ENCODE peak calls at places on chromosomes 2 and 18, in nine cellular contexts. R, U, A, O, I, J, L, H and K are unnamed samples.
A peak's percentile ranks its signal among the peaks of the same experiment; 100 is the strongest.

GRCh38 chr2:129923265-129924141 is 56.0 kb upstream of the RAB6C start:
- DNase-seq in R (peak; percentile 46), U (peak; percentile 27), A (no peak), O (peak; percentile 72), I (no peak), J (no peak), L (peak; percentile 54), H (peak; percentile 23), K (no peak)

GRCh38 chr2:46534589-46534988 is 55.2 kb downstream of the TMEM247 start:
- DNase-seq in R (no peak), U (no peak), A (no peak), O (no peak), I (no peak), J (no peak), L (no peak), H (no peak), K (no peak)

GRCh38 chr2:38191516-38191915 is 115.6 kb upstream of the CYP1B1 start:
- DNase-seq in R (peak; percentile 55), U (no peak), A (no peak), O (no peak), I (no peak), J (no peak), L (no peak), H (peak; percentile 40), K (no peak)

GRCh38 chr2:158967114-158967730 is 1.2 kb upstream of the TANC1 start:
- DNase-seq in R (no peak), U (peak; percentile 24), A (no peak), O (peak; percentile 49), I (no peak), J (no peak), L (no peak), H (no peak), K (no peak)

GRCh38 chr2:139217641-139218040 is 437.5 kb upstream of the NXPH2 start:
- DNase-seq in R (peak; percentile 21), U (no peak), A (no peak), O (no peak), I (no peak), J (no peak), L (no peak), H (no peak), K (no peak)

GRCh38 chr2:9984217-9984739 is 32.8 kb downstream of the GRHL1 start:
- DNase-seq in R (peak; percentile 42), U (no peak), A (no peak), O (no peak), I (no peak), J (no peak), L (no peak), H (peak; percentile 49), K (no peak)

GRCh38 chr2:31138037-31138962 is at the start of gene GALNT14:
- DNase-seq in R (peak; percentile 79), U (peak; percentile 33), A (no peak), O (peak; percentile 79), I (no peak), J (peak; percentile 45), L (peak; percentile 55), H (peak; percentile 4), K (no peak)

GRCh38 chr2:179274749-179275148 is 10.1 kb upstream of the SESTD1 start:
- DNase-seq in R (no peak), U (no peak), A (no peak), O (no peak), I (no peak), J (no peak), L (no peak), H (no peak), K (no peak)

GRCh38 chr2:72236445-72237067 is 88.9 kb upstream of the CYP26B1 start:
- DNase-seq in R (peak; percentile 88), U (peak; percentile 60), A (no peak), O (no peak), I (peak; percentile 21), J (peak; percentile 56), L (no peak), H (peak; percentile 66), K (peak; percentile 75)

GRCh38 chr2:172440795-172441194 is 13.4 kb downstream of the ITGA6 start:
- DNase-seq in R (peak; percentile 60), U (no peak), A (no peak), O (no peak), I (peak; percentile 72), J (no peak), L (no peak), H (no peak), K (no peak)

GRCh38 chr2:189535433-189535832 is 45.2 kb downstream of the SLC40A1 start:
- DNase-seq in R (no peak), U (no peak), A (no peak), O (no peak), I (no peak), J (no peak), L (no peak), H (no peak), K (no peak)

GRCh38 chr2:1634681-1635341 is 109.5 kb downstream of the PXDN start:
- DNase-seq in R (no peak), U (no peak), A (no peak), O (no peak), I (no peak), J (no peak), L (no peak), H (no peak), K (no peak)

GRCh38 chr2:112924348-112924747 is 13.4 kb downstream of the IL37 start:
- DNase-seq in R (no peak), U (no peak), A (no peak), O (no peak), I (no peak), J (no peak), L (no peak), H (no peak), K (no peak)

GRCh38 chr2:38095996-38096861 is 20.3 kb upstream of the CYP1B1 start:
- DNase-seq in R (peak; percentile 97), U (no peak), A (no peak), O (peak; percentile 13), I (no peak), J (peak; percentile 79), L (no peak), H (peak; percentile 79), K (no peak)

GRCh38 chr2:102101844-102102635 is 40.5 kb upstream of the IL1R1 start:
- DNase-seq in R (no peak), U (no peak), A (no peak), O (no peak), I (no peak), J (no peak), L (no peak), H (peak; percentile 54), K (no peak)

GRCh38 chr2:33033524-33034150 is 86.9 kb downstream of the LTBP1 start:
- DNase-seq in R (peak; percentile 50), U (no peak), A (no peak), O (peak; percentile 26), I (no peak), J (no peak), L (no peak), H (peak; percentile 64), K (peak; percentile 35)

GRCh38 chr2:218295029-218295428 is 2.7 kb upstream of the TMBIM1 start:
- DNase-seq in R (peak; percentile 90), U (no peak), A (no peak), O (no peak), I (no peak), J (no peak), L (no peak), H (peak; percentile 70), K (no peak)

GRCh38 chr2:215847718-215848117 is 165.6 kb downstream of the MREG start:
- DNase-seq in R (peak; percentile 52), U (no peak), A (no peak), O (no peak), I (no peak), J (no peak), L (no peak), H (no peak), K (no peak)

GRCh38 chr2:12819721-12820120 is 103.0 kb downstream of the TRIB2 start:
- DNase-seq in R (no peak), U (no peak), A (no peak), O (no peak), I (no peak), J (no peak), L (no peak), H (peak; percentile 97), K (peak; percentile 42)

GRCh38 chr18:8091042-8091441 is 518.2 kb upstream of the RAB12 start:
- DNase-seq in R (no peak), U (no peak), A (no peak), O (no peak), I (no peak), J (no peak), L (no peak), H (peak; percentile 18), K (no peak)

GRCh38 chr2:47888581-47889280 is 17.6 kb downstream of the FBXO11 start:
- DNase-seq in R (no peak), U (no peak), A (no peak), O (no peak), I (no peak), J (no peak), L (no peak), H (peak; percentile 56), K (no peak)

GRCh38 chr2:158949300-158949699 is 19.1 kb upstream of the TANC1 start:
- DNase-seq in R (no peak), U (no peak), A (no peak), O (no peak), I (no peak), J (no peak), L (no peak), H (no peak), K (no peak)

GRCh38 chr2:238320648-238321281 is 447 bp downstream of the TRAF3IP1 start:
- DNase-seq in R (peak; percentile 31), U (peak; percentile 13), A (no peak), O (peak; percentile 44), I (no peak), J (no peak), L (no peak), H (no peak), K (no peak)

GRCh38 chr18:39761273-39761672 is 2193.8 kb upstream of the PIK3C3 start:
- DNase-seq in R (peak; percentile 80), U (no peak), A (no peak), O (no peak), I (no peak), J (no peak), L (no peak), H (no peak), K (no peak)

GRCh38 chr2:150495993-150496627 is 8.6 kb upstream of the RND3 start:
- DNase-seq in R (peak; percentile 91), U (no peak), A (no peak), O (no peak), I (peak; percentile 74), J (peak; percentile 90), L (no peak), H (peak; percentile 93), K (peak; percentile 91)

GRCh38 chr2:70904371-70905216 is 31.1 kb upstream of the ATP6V1B1 start:
- DNase-seq in R (no peak), U (no peak), A (no peak), O (peak; percentile 44), I (no peak), J (no peak), L (no peak), H (no peak), K (no peak)

GRCh38 chr2:71681626-71682025 is 228.3 kb downstream of the DYSF start:
- DNase-seq in R (no peak), U (no peak), A (no peak), O (no peak), I (no peak), J (no peak), L (no peak), H (no peak), K (no peak)

GRCh38 chr2:34096552-34097171 is 497.6 kb upstream of the FAM98A start:
- DNase-seq in R (peak; percentile 74), U (no peak), A (peak; percentile 8), O (peak; percentile 70), I (no peak), J (peak; percentile 24), L (peak; percentile 71), H (peak; percentile 44), K (peak; percentile 13)

GRCh38 chr2:9843229-9844035 is at the start of gene TAF1B:
- DNase-seq in R (peak; percentile 95), U (peak; percentile 85), A (peak; percentile 67), O (peak; percentile 91), I (peak; percentile 84), J (peak; percentile 70), L (peak; percentile 89), H (peak; percentile 89), K (peak; percentile 67)

GRCh38 chr2:218834685-218835084 is 3.1 kb upstream of the PRKAG3 start:
- DNase-seq in R (no peak), U (no peak), A (no peak), O (no peak), I (no peak), J (no peak), L (no peak), H (no peak), K (no peak)

GRCh38 chr2:24568492-24568891 is 77.4 kb downstream of the NCOA1 start:
- DNase-seq in R (no peak), U (no peak), A (no peak), O (no peak), I (no peak), J (no peak), L (no peak), H (no peak), K (no peak)